ENCODE peak calls at places on chromosomes 4 and X, in eight cellular contexts. S, D, F, U, C, T, I and W are unnamed samples. For H3K4me1, the result is how much of the 10 kb centered on the place peaks cover.

GRCh38 chrX:48683411-48683982 is at the start of gene WAS:
- DNase-seq in S (no peak), D (no peak), F (no peak), U (peak), C (no peak), T (no peak), I (no peak), W (no peak)

GRCh38 chr4:8202526-8203375 is 3.7 kb downstream of the SH3TC1 start:
- DNase-seq in S (no peak), D (no peak), F (no peak), U (peak), C (no peak), T (no peak), I (no peak), W (no peak)

GRCh38 chr4:88216395-88216794 is 58.0 kb upstream of the ABCG2 start:
- DNase-seq in S (no peak), D (no peak), F (no peak), U (no peak), C (no peak), T (peak), I (no peak), W (peak)

GRCh38 chrX:111318901-111319300 is 48.6 kb upstream of the CAPN6 start:
- DNase-seq in S (no peak), D (no peak), F (no peak), U (no peak), C (no peak), T (no peak), I (no peak), W (no peak)

GRCh38 chr4:125049711-125050110 is 265.0 kb upstream of the FAT4 start:
- DNase-seq in S (no peak), D (no peak), F (no peak), U (no peak), C (no peak), T (no peak), I (peak), W (no peak)

GRCh38 chrX:35076061-35076460 is 133.5 kb downstream of the FAM47B start:
- DNase-seq in S (peak), D (no peak), F (peak), U (no peak), C (no peak), T (no peak), I (no peak), W (no peak)

GRCh38 chr4:79083406-79084010 is 144.3 kb upstream of the PAQR3 start:
- DNase-seq in S (peak), D (no peak), F (no peak), U (no peak), C (no peak), T (no peak), I (no peak), W (peak)

GRCh38 chr4:86043755-86044592 is 315.9 kb downstream of the MAPK10 start:
- DNase-seq in S (peak), D (no peak), F (peak), U (peak), C (no peak), T (no peak), I (peak), W (peak)

GRCh38 chr4:83149885-83150562 is 35.5 kb upstream of the PLAC8 start:
- DNase-seq in S (no peak), D (no peak), F (no peak), U (no peak), C (no peak), T (no peak), I (no peak), W (no peak)

GRCh38 chr4:89752932-89753598 is 83.9 kb downstream of the SNCA start:
- DNase-seq in S (no peak), D (peak), F (no peak), U (no peak), C (peak), T (no peak), I (peak), W (no peak)

GRCh38 chr4:131054489-131055019 is 1958.6 kb downstream of the C4orf33 start:
- DNase-seq in S (peak), D (no peak), F (peak), U (no peak), C (no peak), T (no peak), I (no peak), W (no peak)

GRCh38 chrX:72568406-72569092 is 4.1 kb downstream of the HDAC8 start:
- DNase-seq in S (no peak), D (no peak), F (no peak), U (no peak), C (peak), T (no peak), I (peak), W (no peak)

GRCh38 chr4:54001558-54002365 is 62.6 kb downstream of the CHIC2 start:
- DNase-seq in S (peak), D (no peak), F (no peak), U (no peak), C (no peak), T (no peak), I (no peak), W (no peak)

GRCh38 chr4:55635760-55636621 is at the start of gene NMU:
- DNase-seq in S (peak), D (no peak), F (peak), U (no peak), C (no peak), T (peak), I (no peak), W (peak)

GRCh38 chrX:74525116-74525515 is 89.3 kb downstream of the RLIM start:
- DNase-seq in S (no peak), D (no peak), F (no peak), U (no peak), C (no peak), T (no peak), I (peak), W (no peak)

GRCh38 chr4:17578482-17578891 is 1.5 kb downstream of the LAP3 start:
- DNase-seq in S (no peak), D (no peak), F (no peak), U (peak), C (no peak), T (no peak), I (peak), W (no peak)

GRCh38 chr4:26206339-26206738 is 114.5 kb upstream of the RBPJ start:
- DNase-seq in S (no peak), D (no peak), F (no peak), U (no peak), C (no peak), T (no peak), I (peak), W (peak)

GRCh38 chr4:109751852-109752251 is 22.0 kb upstream of the PLA2G12A start:
- DNase-seq in S (no peak), D (no peak), F (no peak), U (no peak), C (no peak), T (no peak), I (no peak), W (no peak)

GRCh38 chr4:154044118-154044517 is 255.2 kb upstream of the SFRP2 start:
- DNase-seq in S (no peak), D (no peak), F (no peak), U (no peak), C (no peak), T (no peak), I (no peak), W (no peak)

GRCh38 chr4:183996868-183997267 is 91.8 kb downstream of the STOX2 start:
- DNase-seq in S (no peak), D (no peak), F (no peak), U (no peak), C (no peak), T (no peak), I (peak), W (no peak)

GRCh38 chrX:9144643-9145290 is 110.8 kb upstream of the FAM9B start:
- DNase-seq in S (no peak), D (no peak), F (no peak), U (no peak), C (no peak), T (no peak), I (peak), W (no peak)

GRCh38 chrX:119481218-119481875 is 13.1 kb downstream of the SLC25A5 start:
- DNase-seq in S (no peak), D (no peak), F (peak), U (no peak), C (peak), T (peak), I (no peak), W (peak)

GRCh38 chr4:7658297-7659204 is 223.8 kb upstream of the PSAPL1 start:
- DNase-seq in S (no peak), D (no peak), F (no peak), U (no peak), C (no peak), T (no peak), I (no peak), W (no peak)

GRCh38 chrX:118349188-118349587 is 3.3 kb downstream of the WDR44 start:
- DNase-seq in S (no peak), D (no peak), F (no peak), U (no peak), C (no peak), T (no peak), I (no peak), W (no peak)
- H3K4me1 ChIP-seq in S (under half), D (under half), F (under half), U (under half), C (under half), T (under half), I (under half), W (under half)

GRCh38 chr4:104351696-104352095 is 143.0 kb downstream of the CXXC4 start:
- DNase-seq in S (no peak), D (no peak), F (no peak), U (no peak), C (no peak), T (no peak), I (no peak), W (no peak)

GRCh38 chr4:104353481-104353880 is 141.2 kb downstream of the CXXC4 start:
- DNase-seq in S (no peak), D (no peak), F (no peak), U (no peak), C (no peak), T (no peak), I (no peak), W (no peak)

GRCh38 chr4:104352211-104352610 is 142.5 kb downstream of the CXXC4 start:
- DNase-seq in S (peak), D (no peak), F (peak), U (peak), C (no peak), T (no peak), I (no peak), W (no peak)
- TF ChIP-seq CTCF in S (peak), D (no peak), F (no peak), U (peak), C (no peak), T (no peak), I (no peak), W (no peak)

DNA sequence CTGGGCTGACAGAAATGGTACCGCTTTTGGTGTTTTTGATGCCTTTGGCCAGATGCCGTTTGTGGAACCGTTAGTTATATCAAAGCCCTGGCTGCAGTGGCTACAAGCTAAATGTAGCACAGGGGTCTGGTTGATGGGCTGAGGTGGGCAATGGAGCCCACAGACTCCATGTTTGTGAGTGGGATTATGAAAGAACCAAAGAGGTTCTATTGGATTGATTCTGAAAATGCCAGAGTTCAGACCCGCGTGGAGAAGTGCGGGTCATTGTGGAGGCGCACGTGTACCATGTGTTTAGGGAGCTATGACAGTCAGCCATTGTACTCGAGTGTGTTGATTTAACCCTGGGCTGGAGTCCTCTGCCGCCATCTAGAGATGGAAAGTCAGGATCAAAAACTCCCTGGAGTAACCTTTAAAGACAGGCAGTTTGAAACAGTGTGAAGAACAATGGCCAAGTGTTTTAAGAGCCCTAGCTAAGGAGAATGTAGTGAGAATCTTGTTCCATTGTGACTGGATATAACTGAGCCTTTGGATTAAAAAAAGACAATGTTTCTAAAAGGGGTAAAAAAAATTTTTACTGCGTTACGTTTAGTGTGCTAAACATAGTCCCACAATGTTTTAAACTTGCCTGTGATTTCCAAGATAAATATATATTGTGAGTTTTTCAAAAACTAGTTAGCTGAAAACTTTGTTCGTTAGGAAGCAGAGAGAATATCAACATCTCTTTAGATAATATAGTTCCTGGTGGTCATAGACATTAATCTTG is 12.7 kb downstream of the ART3 start:
- DNase-seq in S (peak), D (no peak), F (peak), U (no peak), C (peak), T (peak), I (peak), W (peak)
- H3K27ac ChIP-seq in S (no peak), D (no peak), F (no peak), U (no peak), C (no peak), T (no peak), I (no peak), W (no peak)

GRCh38 chr4:70688795-70689231 is 481 bp downstream of the UTP3 start:
- DNase-seq in S (peak), D (no peak), F (no peak), U (no peak), C (no peak), T (no peak), I (no peak), W (no peak)

DNA sequence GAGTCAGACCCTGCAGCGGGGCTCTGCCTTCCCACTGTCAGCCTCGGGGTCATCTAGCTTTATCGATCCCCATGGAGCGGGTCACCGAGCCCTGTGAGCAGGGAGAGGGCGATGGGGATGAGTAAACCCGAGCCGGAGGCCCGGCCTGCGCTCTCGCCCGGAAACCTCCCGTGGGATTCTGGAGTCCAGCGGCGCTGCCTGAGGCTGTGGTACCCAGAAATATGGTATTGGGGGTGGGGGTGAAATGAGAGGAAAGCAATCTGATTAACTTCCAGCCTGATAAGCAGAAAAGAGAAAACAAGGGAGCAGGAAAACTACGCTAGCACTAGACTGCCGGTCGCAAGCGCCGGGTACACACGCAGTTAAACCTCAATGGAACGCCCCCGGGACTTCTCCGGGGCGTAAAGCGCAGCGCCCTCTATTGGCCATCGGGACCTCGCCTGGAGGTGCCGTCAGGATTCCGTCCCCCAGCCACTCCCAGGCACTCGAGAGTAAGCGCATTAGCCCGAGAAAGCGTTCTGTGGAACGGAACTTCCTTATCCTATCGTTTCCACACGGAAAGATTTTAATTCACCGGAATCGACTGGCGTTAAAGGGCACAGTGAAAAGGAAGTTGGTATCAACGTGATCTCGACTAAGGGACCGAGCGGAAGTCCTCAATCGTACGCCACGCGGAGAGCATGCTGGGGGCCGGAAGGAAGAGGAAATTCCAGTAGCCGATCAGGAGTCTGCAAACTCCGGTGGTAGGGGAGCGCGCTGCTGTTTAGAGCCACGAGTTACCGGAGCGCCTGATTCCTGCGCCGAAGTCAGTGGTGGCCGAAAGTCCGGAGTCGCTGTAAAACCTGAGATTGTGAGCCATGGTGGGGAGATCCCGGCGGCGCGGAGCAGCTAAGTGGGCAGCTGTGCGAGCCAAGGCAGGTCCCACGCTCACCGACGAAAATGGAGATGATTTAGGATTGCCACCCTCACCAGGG is at the start of gene UTP3:
- DNase-seq in S (peak), D (peak), F (peak), U (peak), C (peak), T (peak), I (peak), W (peak)
- H3K4me1 ChIP-seq in S (under half), D (under half), F (under half), U (half or more), C (under half), T (under half), I (under half), W (under half)

GRCh38 chrX:146707781-146708180 is 101.8 kb upstream of the CXorf51B start:
- DNase-seq in S (peak), D (no peak), F (no peak), U (no peak), C (no peak), T (no peak), I (no peak), W (no peak)
- TF ChIP-seq CTCF in S (no peak), D (no peak), F (no peak), U (no peak), C (no peak), T (no peak), I (no peak), W (no peak)

GRCh38 chrX:110045421-110045820 is 42.5 kb downstream of the TMEM164 start:
- DNase-seq in S (no peak), D (no peak), F (no peak), U (no peak), C (no peak), T (no peak), I (no peak), W (peak)

GRCh38 chrX:110044531-110045249 is 41.8 kb downstream of the TMEM164 start:
- DNase-seq in S (no peak), D (no peak), F (no peak), U (no peak), C (no peak), T (no peak), I (no peak), W (no peak)

GRCh38 chrX:110045988-110046387 is 43.1 kb downstream of the TMEM164 start:
- DNase-seq in S (peak), D (no peak), F (peak), U (no peak), C (no peak), T (no peak), I (no peak), W (peak)

GRCh38 chrX:110049096-110049495 is 46.2 kb downstream of the TMEM164 start:
- DNase-seq in S (no peak), D (no peak), F (no peak), U (no peak), C (no peak), T (no peak), I (no peak), W (no peak)

GRCh38 chrX:110046971-110047370 is 44.1 kb downstream of the TMEM164 start:
- DNase-seq in S (no peak), D (no peak), F (no peak), U (no peak), C (no peak), T (no peak), I (no peak), W (no peak)
- H3K27ac ChIP-seq in S (no peak), D (no peak), F (peak), U (no peak), C (no peak), T (no peak), I (no peak), W (peak)

DNA sequence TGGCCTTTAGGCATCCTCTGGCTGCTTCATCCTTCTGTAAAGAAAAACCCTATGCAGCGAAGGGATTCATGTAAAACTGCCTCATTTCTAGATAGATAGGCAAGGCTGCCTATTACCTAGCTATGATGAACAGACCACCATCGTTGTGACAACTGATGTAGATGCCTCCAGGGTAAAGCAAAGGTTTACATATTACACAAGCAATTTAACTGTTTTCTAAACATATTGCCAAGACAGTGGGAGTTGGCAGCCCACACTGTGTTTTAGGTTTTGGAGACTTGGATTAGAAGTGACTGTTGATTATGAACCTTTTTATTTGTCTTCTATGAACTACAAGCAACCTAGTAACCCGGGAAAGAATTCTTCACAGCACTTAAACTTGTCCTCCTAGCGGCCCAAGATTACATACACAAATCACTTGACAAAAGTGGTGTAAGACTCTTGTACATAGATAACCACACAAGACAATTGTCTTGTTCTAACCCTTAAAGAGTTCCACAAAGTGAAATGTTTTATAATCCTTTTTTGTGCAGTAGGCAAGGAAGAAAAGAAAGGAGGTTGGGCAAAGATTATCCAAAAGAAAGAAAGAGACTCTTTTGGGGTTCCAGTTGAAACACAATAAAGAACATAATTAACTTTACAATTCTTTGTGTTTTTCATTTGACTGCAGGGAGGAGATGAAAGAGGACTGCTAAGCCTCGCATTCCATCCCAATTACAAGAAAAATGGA is 60.1 kb downstream of the HHIP start:
- DNase-seq in S (peak), D (no peak), F (no peak), U (no peak), C (no peak), T (no peak), I (no peak), W (no peak)
- H3K4me1 ChIP-seq in S (under half), D (under half), F (under half), U (under half), C (under half), T (under half), I (under half), W (under half)

DNA sequence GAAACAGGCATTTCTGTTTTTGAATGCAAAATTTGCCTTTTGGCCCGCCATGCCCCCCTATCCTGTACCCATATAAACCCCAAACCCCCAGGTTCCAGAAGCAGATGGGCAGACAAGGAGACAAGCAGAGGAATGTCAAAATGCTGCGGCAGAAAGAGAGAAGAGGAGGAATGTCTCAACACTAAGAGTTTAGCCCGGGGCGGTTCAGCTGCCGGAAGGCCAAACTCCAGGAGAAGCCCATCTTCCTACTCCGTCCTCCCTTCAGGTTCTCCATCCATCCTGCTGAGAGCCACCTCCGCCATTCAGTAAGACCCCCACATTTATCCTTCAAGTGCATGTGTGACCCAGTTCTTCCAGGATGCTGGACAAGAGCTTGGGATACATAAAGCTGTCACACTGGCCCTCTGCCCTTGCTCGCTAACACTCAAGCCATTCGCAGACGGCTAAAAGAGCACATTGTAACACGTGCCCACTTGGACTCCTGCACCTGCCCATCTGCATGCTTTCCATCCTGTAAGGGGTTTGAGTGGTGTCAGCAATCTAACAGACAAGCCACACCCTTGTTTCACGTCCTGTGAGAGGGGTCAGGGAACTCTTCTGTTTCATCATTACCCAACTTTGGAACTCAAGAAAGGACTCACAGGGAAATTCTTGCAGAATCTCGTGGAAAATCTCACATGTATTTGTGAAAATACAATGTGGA is 31.3 kb downstream of the TLR10 start:
- DNase-seq in S (no peak), D (no peak), F (no peak), U (no peak), C (no peak), T (no peak), I (no peak), W (no peak)
- TF ChIP-seq CTCF in S (no peak), D (no peak), F (no peak), U (no peak), C (no peak), T (no peak), I (no peak), W (no peak)